ENCODE peak calls at places on chromosomes 3 and 15, in five cellular contexts. O is psoas muscle, T is natural killer cell, E is transverse colon, C is stomach. X is an unnamed sample.

GRCh38 chr15:60573936-60574335 is 95.0 kb upstream of the ICE2 start:
- DNase-seq in C (no peak), E (peak; percentile 54), T (no peak), O (no peak), X (no peak)

GRCh38 chr3:150293401-150294001 is 114.6 kb upstream of the TSC22D2 start:
- DNase-seq in C (no peak), O (no peak), E (no peak), T (no peak), X (no peak)

GRCh38 chr3:61564405-61565059 is 3.2 kb downstream of the PTPRG start:
- DNase-seq in E (peak; percentile 85), T (no peak), O (peak; percentile 83), C (peak; percentile 66), X (peak; percentile 93)

GRCh38 chr15:59438891-59439290 is 905 bp downstream of the FAM81A start:
- DNase-seq in T (no peak), C (no peak), E (peak; percentile 71), O (peak; percentile 18), X (no peak)

GRCh38 chr3:8460815-8461482 is 40.7 kb upstream of the LMCD1 start:
- DNase-seq in T (no peak), O (no peak), E (no peak), C (no peak), X (no peak)

GRCh38 chr15:79897380-79897678 is 515 bp upstream of the MTHFS start:
- DNase-seq in O (no peak), E (no peak), T (no peak), C (no peak), X (no peak)

GRCh38 chr15:42456971-42457370 is 34.0 kb downstream of the ZNF106 start:
- DNase-seq in O (no peak), C (no peak), T (no peak), E (no peak), X (no peak)

GRCh38 chr15:51253385-51253784 is 85.0 kb downstream of the CYP19A1 start:
- DNase-seq in O (no peak), T (no peak), C (no peak), E (no peak), X (no peak)

GRCh38 chr3:42635111-42635510 is 18.4 kb upstream of the ZBTB47 start:
- DNase-seq in E (no peak), C (no peak), T (no peak), O (no peak), X (no peak)

GRCh38 chr3:112338021-112338726 is 5.2 kb downstream of the CD200 start:
- DNase-seq in O (no peak), T (no peak), E (no peak), C (no peak), X (no peak)

GRCh38 chr15:78298983-78299301 is 467 bp downstream of the SKIC8 start:
- DNase-seq in E (no peak), C (no peak), T (no peak), O (no peak), X (no peak)

GRCh38 chr3:195914648-195915473 is 6.5 kb upstream of the TNK2 start:
- DNase-seq in E (peak; percentile 94), O (peak; percentile 97), C (peak; percentile 95), T (peak; percentile 93), X (peak; percentile 95)

GRCh38 chr15:95162521-95162920 is 931.2 kb downstream of the MCTP2 start:
- DNase-seq in T (no peak), C (no peak), O (no peak), E (no peak), X (no peak)

GRCh38 chr3:174862101-174862500 is 3.0 kb downstream of the NAALADL2 start:
- DNase-seq in C (peak; percentile 60), E (peak; percentile 61), O (no peak), T (no peak), X (no peak)

GRCh38 chr3:72756900-72757299 is 91.3 kb downstream of the SHQ1 start:
- DNase-seq in T (no peak), E (no peak), O (no peak), C (no peak), X (no peak)

GRCh38 chr3:44680921-44681455 is 31.5 kb upstream of the ZNF502 start:
- DNase-seq in C (no peak), T (no peak), O (no peak), E (no peak), X (no peak)

GRCh38 chr15:85580914-85581313 is 200.5 kb downstream of the AKAP13 start:
- DNase-seq in T (peak; percentile 63), O (no peak), C (peak; percentile 83), E (peak; percentile 67), X (no peak)

GRCh38 chr15:89662893-89663673 is 7.8 kb upstream of the KIF7 start:
- DNase-seq in O (peak; percentile 77), E (peak; percentile 87), T (no peak), C (peak; percentile 66), X (peak; percentile 32)

GRCh38 chr15:98842192-98842972 is 165.2 kb downstream of the PGPEP1L start:
- DNase-seq in E (no peak), C (no peak), O (no peak), T (no peak), X (no peak)

GRCh38 chr3:37558580-37558979 is 303.1 kb upstream of the CTDSPL start:
- DNase-seq in E (no peak), O (no peak), T (no peak), C (no peak), X (no peak)

GRCh38 chr15:48040166-48040817 is 80.5 kb upstream of the SLC24A5 start:
- DNase-seq in T (no peak), E (peak; percentile 30), C (no peak), O (no peak), X (no peak)

GRCh38 chr3:129205109-129205832 is 21.6 kb upstream of the CNBP start:
- DNase-seq in T (no peak), O (no peak), E (no peak), C (no peak), X (no peak)

GRCh38 chr15:100311099-100311751 is 30.6 kb downstream of the ADAMTS17 start:
- DNase-seq in T (no peak), E (no peak), C (no peak), O (peak; percentile 48), X (no peak)

GRCh38 chr15:40439461-40440299 is 1.1 kb upstream of the BAHD1 start:
- DNase-seq in T (no peak), O (peak; percentile 42), E (peak; percentile 68), C (peak; percentile 47), X (no peak)

GRCh38 chr3:14245240-14245639 is 66.6 kb downstream of the LSM3 start:
- DNase-seq in C (no peak), E (no peak), O (no peak), T (no peak), X (no peak)

GRCh38 chr15:101306341-101307047 is 11.4 kb upstream of the SNRPA1 start:
- DNase-seq in C (no peak), O (no peak), T (no peak), E (no peak), X (no peak)

GRCh38 chr15:66592505-66593218 is 26.9 kb upstream of the LCTL start:
- DNase-seq in T (no peak), C (peak; percentile 52), O (no peak), E (peak; percentile 14), X (no peak)

GRCh38 chr15:68377766-68378165 is 54.2 kb downstream of the ITGA11 start:
- DNase-seq in O (no peak), T (no peak), C (peak; percentile 20), E (no peak), X (no peak)

DNA sequence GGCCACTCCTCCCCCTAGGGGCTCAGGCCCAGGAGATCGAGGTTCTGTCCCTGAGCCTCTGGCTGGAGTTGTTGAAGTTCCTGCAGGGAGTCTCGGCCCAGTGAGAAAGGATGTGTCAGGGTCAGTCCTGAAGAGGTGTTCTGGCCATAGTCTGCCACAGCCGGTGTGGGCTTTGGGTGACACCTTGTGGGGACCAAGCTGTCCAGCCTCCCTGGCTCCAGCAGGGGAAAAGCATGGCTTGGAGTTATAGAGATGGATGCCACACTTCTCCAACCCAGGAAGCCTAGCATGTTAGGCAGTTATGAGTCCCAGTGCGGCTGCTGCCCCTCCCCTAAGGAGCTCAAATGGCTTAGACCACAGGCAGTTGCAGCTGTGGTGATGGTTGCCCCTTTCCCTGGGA is 945.6 kb upstream of the GBE1 start:
- DNase-seq in E (no peak), C (no peak), O (no peak), T (no peak), X (no peak)
- TF ChIP-seq CTCF in E (no peak), C (no peak), O (no peak), T (no peak), X (no peak)

DNA sequence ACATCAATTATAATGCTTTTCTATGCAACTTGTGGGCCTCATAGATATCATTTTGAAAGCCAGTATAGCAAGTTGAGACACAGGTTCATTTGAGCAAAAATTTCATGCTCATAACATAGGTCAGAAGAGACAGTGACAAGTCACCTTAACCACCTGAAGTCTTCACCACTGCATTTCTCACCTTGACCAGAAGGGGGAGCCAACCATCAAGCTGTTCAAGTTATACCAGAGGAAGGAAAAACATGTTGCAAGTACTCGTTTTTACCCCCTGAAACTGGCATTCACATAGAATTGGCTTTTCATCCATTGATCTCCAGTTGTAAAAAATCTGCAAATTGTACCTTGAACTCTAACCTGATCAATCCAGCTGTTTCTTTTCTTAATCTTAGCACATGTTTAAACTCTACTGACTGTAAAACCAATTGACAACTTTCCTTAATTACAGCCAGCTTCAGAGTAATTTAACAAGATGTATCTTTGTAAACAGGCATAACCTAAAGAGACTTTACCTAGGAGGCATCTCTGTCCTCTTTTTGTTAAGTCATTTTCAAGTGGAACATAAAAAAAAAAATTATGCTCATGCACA is 1.4 kb downstream of the LMOD3 start:
- DNase-seq in O (peak; percentile 47), E (peak; percentile 86), T (peak; percentile 58), C (peak; percentile 81), X (peak; percentile 78)
- TF ChIP-seq CTCF in O (peak; percentile 94), E (peak; percentile 95), T (peak; percentile 94), C (peak; percentile 92), X (peak; percentile 96)

GRCh38 chr3:133938770-133939495 is 43.3 kb upstream of the RAB6B start:
- DNase-seq in E (no peak), O (no peak), C (peak; percentile 11), T (no peak), X (no peak)
- TF ChIP-seq CTCF in E (no peak), O (no peak), C (no peak), T (no peak), X (no peak)

GRCh38 chr15:73959801-73960200 is 32.3 kb downstream of the STOML1 start:
- DNase-seq in E (no peak), T (no peak), C (no peak), O (no peak), X (no peak)

GRCh38 chr15:73957785-73958184 is 31.5 kb downstream of the LOXL1 start:
- DNase-seq in E (no peak), C (no peak), O (no peak), T (no peak), X (no peak)

GRCh38 chr15:73957276-73957675 is 31.0 kb downstream of the LOXL1 start:
- DNase-seq in E (no peak), T (no peak), C (no peak), O (no peak), X (no peak)

GRCh38 chr15:73956276-73957086 is 30.2 kb downstream of the LOXL1 start:
- DNase-seq in T (no peak), C (peak; percentile 57), E (no peak), O (peak; percentile 60), X (no peak)

GRCh38 chr15:73959012-73959581 is 32.8 kb downstream of the LOXL1 start:
- DNase-seq in C (no peak), E (no peak), T (no peak), O (no peak), X (no peak)
- TF ChIP-seq CTCF in C (no peak), E (no peak), T (no peak), O (no peak), X (no peak)

X was measured in endothelial cell.